ENCODE peak calls at places on chromosome 14, in five cellular contexts. One of them, this sample, is unnamed.

GRCh38 chr14:20247651-20248246 is 8.7 kb downstream of the OR11H4 start:
- DNase-seq in activated CD4-positive, alpha-beta T cell treated with anti-CD3 and anti-CD28 coated beads, Interleukin-2, amount 50 U/mL, for 4 hours: no peak
- DNase-seq in activated naive CD4-positive, alpha-beta T cell treated with anti-CD3 and anti-CD28 coated beads, Interleukin-2, amount 50 U/mL, for 16 hours: no peak
- DNase-seq in AG08396: no peak
- DNase-seq in NCI-H1930: no peak
- DNase-seq in this sample: no peak

GRCh38 chr14:37559386-37559785 is 35.7 kb downstream of the FOXA1 start:
- DNase-seq in activated naive CD4-positive, alpha-beta T cell treated with anti-CD3 and anti-CD28 coated beads, Interleukin-2, amount 50 U/mL, for 16 hours: no peak
- DNase-seq in activated CD4-positive, alpha-beta T cell treated with anti-CD3 and anti-CD28 coated beads, Interleukin-2, amount 50 U/mL, for 4 hours: no peak
- DNase-seq in NCI-H1930: no peak
- DNase-seq in AG08396: peak; percentile 17
- DNase-seq in this sample: no peak

GRCh38 chr14:61706096-61706690 is 10.9 kb downstream of the HIF1A start:
- DNase-seq in activated CD4-positive, alpha-beta T cell treated with anti-CD3 and anti-CD28 coated beads, Interleukin-2, amount 50 U/mL, for 4 hours: no peak
- DNase-seq in NCI-H1930: no peak
- DNase-seq in AG08396: no peak
- DNase-seq in activated naive CD4-positive, alpha-beta T cell treated with anti-CD3 and anti-CD28 coated beads, Interleukin-2, amount 50 U/mL, for 16 hours: no peak
- DNase-seq in this sample: no peak

GRCh38 chr14:67400434-67400833 is 11.5 kb downstream of the PLEK2 start:
- DNase-seq in activated CD4-positive, alpha-beta T cell treated with anti-CD3 and anti-CD28 coated beads, Interleukin-2, amount 50 U/mL, for 4 hours: no peak
- DNase-seq in activated naive CD4-positive, alpha-beta T cell treated with anti-CD3 and anti-CD28 coated beads, Interleukin-2, amount 50 U/mL, for 16 hours: no peak
- DNase-seq in AG08396: no peak
- DNase-seq in NCI-H1930: no peak
- DNase-seq in this sample: no peak

GRCh38 chr14:105871590-105871989 is 345.2 kb downstream of the TMEM121 start:
- DNase-seq in activated CD4-positive, alpha-beta T cell treated with anti-CD3 and anti-CD28 coated beads, Interleukin-2, amount 50 U/mL, for 4 hours: no peak
- DNase-seq in activated naive CD4-positive, alpha-beta T cell treated with anti-CD3 and anti-CD28 coated beads, Interleukin-2, amount 50 U/mL, for 16 hours: no peak
- DNase-seq in AG08396: no peak
- DNase-seq in NCI-H1930: no peak
- DNase-seq in this sample: no peak

GRCh38 chr14:97416550-97416949 is 619.4 kb downstream of the VRK1 start:
- DNase-seq in NCI-H1930: no peak
- DNase-seq in activated CD4-positive, alpha-beta T cell treated with anti-CD3 and anti-CD28 coated beads, Interleukin-2, amount 50 U/mL, for 4 hours: no peak
- DNase-seq in activated naive CD4-positive, alpha-beta T cell treated with anti-CD3 and anti-CD28 coated beads, Interleukin-2, amount 50 U/mL, for 16 hours: no peak
- DNase-seq in AG08396: no peak
- DNase-seq in this sample: no peak

GRCh38 chr14:52313493-52313881 is 625 bp upstream of the PTGER2 start:
- DNase-seq in NCI-H1930: no peak
- DNase-seq in AG08396: no peak
- DNase-seq in activated CD4-positive, alpha-beta T cell treated with anti-CD3 and anti-CD28 coated beads, Interleukin-2, amount 50 U/mL, for 4 hours: no peak
- DNase-seq in activated naive CD4-positive, alpha-beta T cell treated with anti-CD3 and anti-CD28 coated beads, Interleukin-2, amount 50 U/mL, for 16 hours: no peak
- DNase-seq in this sample: no peak

GRCh38 chr14:61749867-61750266 is 12.4 kb upstream of the SNAPC1 start:
- DNase-seq in AG08396: no peak
- DNase-seq in activated naive CD4-positive, alpha-beta T cell treated with anti-CD3 and anti-CD28 coated beads, Interleukin-2, amount 50 U/mL, for 16 hours: no peak
- DNase-seq in activated CD4-positive, alpha-beta T cell treated with anti-CD3 and anti-CD28 coated beads, Interleukin-2, amount 50 U/mL, for 4 hours: no peak
- DNase-seq in NCI-H1930: no peak
- DNase-seq in this sample: no peak

GRCh38 chr14:61160798-61161197 is 120.3 kb downstream of the TMEM30B start:
- DNase-seq in activated naive CD4-positive, alpha-beta T cell treated with anti-CD3 and anti-CD28 coated beads, Interleukin-2, amount 50 U/mL, for 16 hours: no peak
- DNase-seq in NCI-H1930: no peak
- DNase-seq in AG08396: no peak
- DNase-seq in activated CD4-positive, alpha-beta T cell treated with anti-CD3 and anti-CD28 coated beads, Interleukin-2, amount 50 U/mL, for 4 hours: no peak
- DNase-seq in this sample: no peak

GRCh38 chr14:89533761-89534160 is 116.7 kb upstream of the FOXN3 start:
- DNase-seq in NCI-H1930: no peak
- DNase-seq in activated naive CD4-positive, alpha-beta T cell treated with anti-CD3 and anti-CD28 coated beads, Interleukin-2, amount 50 U/mL, for 16 hours: no peak
- DNase-seq in activated CD4-positive, alpha-beta T cell treated with anti-CD3 and anti-CD28 coated beads, Interleukin-2, amount 50 U/mL, for 4 hours: no peak
- DNase-seq in AG08396: no peak
- DNase-seq in this sample: no peak

GRCh38 chr14:61477845-61478438 is 156.6 kb downstream of the PRKCH start:
- DNase-seq in activated naive CD4-positive, alpha-beta T cell treated with anti-CD3 and anti-CD28 coated beads, Interleukin-2, amount 50 U/mL, for 16 hours: no peak
- DNase-seq in AG08396: no peak
- DNase-seq in activated CD4-positive, alpha-beta T cell treated with anti-CD3 and anti-CD28 coated beads, Interleukin-2, amount 50 U/mL, for 4 hours: peak; percentile 15
- DNase-seq in NCI-H1930: no peak
- DNase-seq in this sample: peak; percentile 32

GRCh38 chr14:56107615-56108014 is 10.6 kb upstream of the PELI2 start:
- DNase-seq in activated naive CD4-positive, alpha-beta T cell treated with anti-CD3 and anti-CD28 coated beads, Interleukin-2, amount 50 U/mL, for 16 hours: no peak
- DNase-seq in AG08396: no peak
- DNase-seq in NCI-H1930: no peak
- DNase-seq in activated CD4-positive, alpha-beta T cell treated with anti-CD3 and anti-CD28 coated beads, Interleukin-2, amount 50 U/mL, for 4 hours: no peak
- DNase-seq in this sample: no peak

GRCh38 chr14:65302571-65303184 is 109.9 kb upstream of the FUT8 start:
- DNase-seq in NCI-H1930: no peak
- DNase-seq in activated CD4-positive, alpha-beta T cell treated with anti-CD3 and anti-CD28 coated beads, Interleukin-2, amount 50 U/mL, for 4 hours: no peak
- DNase-seq in AG08396: no peak
- DNase-seq in activated naive CD4-positive, alpha-beta T cell treated with anti-CD3 and anti-CD28 coated beads, Interleukin-2, amount 50 U/mL, for 16 hours: peak; percentile 25
- DNase-seq in this sample: no peak

GRCh38 chr14:58398895-58399294 is 3.2 kb downstream of the TOMM20L start:
- DNase-seq in AG08396: no peak
- DNase-seq in activated CD4-positive, alpha-beta T cell treated with anti-CD3 and anti-CD28 coated beads, Interleukin-2, amount 50 U/mL, for 4 hours: no peak
- DNase-seq in NCI-H1930: no peak
- DNase-seq in activated naive CD4-positive, alpha-beta T cell treated with anti-CD3 and anti-CD28 coated beads, Interleukin-2, amount 50 U/mL, for 16 hours: no peak
- DNase-seq in this sample: no peak

GRCh38 chr14:100827140-100827517 is 1.2 kb downstream of the MEG3 start:
- DNase-seq in NCI-H1930: no peak
- DNase-seq in activated CD4-positive, alpha-beta T cell treated with anti-CD3 and anti-CD28 coated beads, Interleukin-2, amount 50 U/mL, for 4 hours: no peak
- DNase-seq in AG08396: peak; percentile 64
- DNase-seq in activated naive CD4-positive, alpha-beta T cell treated with anti-CD3 and anti-CD28 coated beads, Interleukin-2, amount 50 U/mL, for 16 hours: no peak
- DNase-seq in this sample: peak; percentile 47

GRCh38 chr14:89921896-89922548 is 32.5 kb downstream of the EFCAB11 start:
- DNase-seq in AG08396: peak; percentile 34
- DNase-seq in NCI-H1930: no peak
- DNase-seq in activated naive CD4-positive, alpha-beta T cell treated with anti-CD3 and anti-CD28 coated beads, Interleukin-2, amount 50 U/mL, for 16 hours: no peak
- DNase-seq in activated CD4-positive, alpha-beta T cell treated with anti-CD3 and anti-CD28 coated beads, Interleukin-2, amount 50 U/mL, for 4 hours: no peak
- DNase-seq in this sample: peak; percentile 68

GRCh38 chr14:102907303-102907844 is 15.1 kb upstream of the AMN start:
- DNase-seq in AG08396: no peak
- DNase-seq in NCI-H1930: no peak
- DNase-seq in activated naive CD4-positive, alpha-beta T cell treated with anti-CD3 and anti-CD28 coated beads, Interleukin-2, amount 50 U/mL, for 16 hours: no peak
- DNase-seq in activated CD4-positive, alpha-beta T cell treated with anti-CD3 and anti-CD28 coated beads, Interleukin-2, amount 50 U/mL, for 4 hours: no peak
- DNase-seq in this sample: no peak

GRCh38 chr14:96762650-96763049 is 34.5 kb upstream of the VRK1 start:
- DNase-seq in NCI-H1930: peak; percentile 51
- DNase-seq in activated CD4-positive, alpha-beta T cell treated with anti-CD3 and anti-CD28 coated beads, Interleukin-2, amount 50 U/mL, for 4 hours: no peak
- DNase-seq in activated naive CD4-positive, alpha-beta T cell treated with anti-CD3 and anti-CD28 coated beads, Interleukin-2, amount 50 U/mL, for 16 hours: no peak
- DNase-seq in AG08396: peak; percentile 56
- DNase-seq in this sample: peak; percentile 52

GRCh38 chr14:68358978-68359861 is 433.6 kb downstream of the ZFP36L1 start:
- DNase-seq in AG08396: no peak
- DNase-seq in activated naive CD4-positive, alpha-beta T cell treated with anti-CD3 and anti-CD28 coated beads, Interleukin-2, amount 50 U/mL, for 16 hours: no peak
- DNase-seq in NCI-H1930: no peak
- DNase-seq in activated CD4-positive, alpha-beta T cell treated with anti-CD3 and anti-CD28 coated beads, Interleukin-2, amount 50 U/mL, for 4 hours: no peak
- DNase-seq in this sample: no peak

GRCh38 chr14:106662947-106663346 is 1136.6 kb downstream of the TMEM121 start:
- DNase-seq in activated CD4-positive, alpha-beta T cell treated with anti-CD3 and anti-CD28 coated beads, Interleukin-2, amount 50 U/mL, for 4 hours: no peak
- DNase-seq in activated naive CD4-positive, alpha-beta T cell treated with anti-CD3 and anti-CD28 coated beads, Interleukin-2, amount 50 U/mL, for 16 hours: no peak
- DNase-seq in NCI-H1930: no peak
- DNase-seq in AG08396: no peak
- DNase-seq in this sample: no peak

GRCh38 chr14:65002586-65003210 is 16.0 kb downstream of the FNTB start:
- DNase-seq in activated naive CD4-positive, alpha-beta T cell treated with anti-CD3 and anti-CD28 coated beads, Interleukin-2, amount 50 U/mL, for 16 hours: no peak
- DNase-seq in activated CD4-positive, alpha-beta T cell treated with anti-CD3 and anti-CD28 coated beads, Interleukin-2, amount 50 U/mL, for 4 hours: no peak
- DNase-seq in AG08396: no peak
- DNase-seq in NCI-H1930: no peak
- DNase-seq in this sample: peak; percentile 62

GRCh38 chr14:73786632-73786941 is 65.0 kb upstream of the PTGR2 start:
- DNase-seq in AG08396: no peak
- DNase-seq in activated CD4-positive, alpha-beta T cell treated with anti-CD3 and anti-CD28 coated beads, Interleukin-2, amount 50 U/mL, for 4 hours: no peak
- DNase-seq in NCI-H1930: no peak
- DNase-seq in activated naive CD4-positive, alpha-beta T cell treated with anti-CD3 and anti-CD28 coated beads, Interleukin-2, amount 50 U/mL, for 16 hours: no peak
- DNase-seq in this sample: no peak

GRCh38 chr14:68978550-68978911 is 571 bp downstream of the ACTN1 start:
- DNase-seq in activated naive CD4-positive, alpha-beta T cell treated with anti-CD3 and anti-CD28 coated beads, Interleukin-2, amount 50 U/mL, for 16 hours: peak; percentile 50
- DNase-seq in AG08396: peak; percentile 68
- DNase-seq in NCI-H1930: no peak
- DNase-seq in activated CD4-positive, alpha-beta T cell treated with anti-CD3 and anti-CD28 coated beads, Interleukin-2, amount 50 U/mL, for 4 hours: peak; percentile 23
- DNase-seq in this sample: peak; percentile 37

GRCh38 chr14:50260511-50260910 is 29.1 kb upstream of the SOS2 start:
- DNase-seq in NCI-H1930: no peak
- DNase-seq in activated naive CD4-positive, alpha-beta T cell treated with anti-CD3 and anti-CD28 coated beads, Interleukin-2, amount 50 U/mL, for 16 hours: no peak
- DNase-seq in activated CD4-positive, alpha-beta T cell treated with anti-CD3 and anti-CD28 coated beads, Interleukin-2, amount 50 U/mL, for 4 hours: peak; percentile 4
- DNase-seq in AG08396: peak; percentile 11
- DNase-seq in this sample: peak; percentile 46

GRCh38 chr14:68444449-68445168 is 348.3 kb downstream of the ZFP36L1 start:
- DNase-seq in activated CD4-positive, alpha-beta T cell treated with anti-CD3 and anti-CD28 coated beads, Interleukin-2, amount 50 U/mL, for 4 hours: no peak
- DNase-seq in NCI-H1930: no peak
- DNase-seq in AG08396: no peak
- DNase-seq in activated naive CD4-positive, alpha-beta T cell treated with anti-CD3 and anti-CD28 coated beads, Interleukin-2, amount 50 U/mL, for 16 hours: no peak
- DNase-seq in this sample: peak; percentile 64

GRCh38 chr14:67461341-67461985 is 27.1 kb downstream of the TMEM229B start:
- DNase-seq in activated CD4-positive, alpha-beta T cell treated with anti-CD3 and anti-CD28 coated beads, Interleukin-2, amount 50 U/mL, for 4 hours: no peak
- DNase-seq in AG08396: no peak
- DNase-seq in NCI-H1930: no peak
- DNase-seq in activated naive CD4-positive, alpha-beta T cell treated with anti-CD3 and anti-CD28 coated beads, Interleukin-2, amount 50 U/mL, for 16 hours: no peak
- DNase-seq in this sample: no peak

GRCh38 chr14:32259368-32260013 is 56.4 kb upstream of the RNU6-8 start:
- DNase-seq in activated naive CD4-positive, alpha-beta T cell treated with anti-CD3 and anti-CD28 coated beads, Interleukin-2, amount 50 U/mL, for 16 hours: no peak
- DNase-seq in activated CD4-positive, alpha-beta T cell treated with anti-CD3 and anti-CD28 coated beads, Interleukin-2, amount 50 U/mL, for 4 hours: no peak
- DNase-seq in AG08396: peak; percentile 33
- DNase-seq in NCI-H1930: no peak
- DNase-seq in this sample: peak; percentile 19